ENCODE peak calls at places on chromosomes 7 and 10, in seven cellular contexts. F, Y, J, H, W, D and C are unnamed samples.

GRCh38 chr7:50499092-50499491 is 48.9 kb upstream of the FIGNL1 start:
- DNase-seq in F (no peak), Y (no peak), J (no peak), H (no peak), W (no peak), D (no peak), C (no peak)

GRCh38 chr7:118449797-118450196 is 225.3 kb downstream of the ANKRD7 start:
- DNase-seq in F (no peak), Y (no peak), J (no peak), H (no peak), W (no peak), D (no peak), C (no peak)

GRCh38 chr7:29563590-29564454 is at the start of gene PRR15:
- DNase-seq in F (no peak), Y (peak), J (peak), H (no peak), W (peak), D (peak), C (peak)

GRCh38 chr7:124688991-124689390 is 76.6 kb downstream of the GPR37 start:
- DNase-seq in F (no peak), Y (no peak), J (no peak), H (no peak), W (no peak), D (no peak), C (no peak)

GRCh38 chr7:35723011-35723410 is 28.1 kb upstream of the HERPUD2 start:
- DNase-seq in F (no peak), Y (no peak), J (no peak), H (no peak), W (no peak), D (no peak), C (no peak)

GRCh38 chr10:21637795-21638194 is 103.8 kb downstream of the MLLT10 start:
- DNase-seq in F (no peak), Y (no peak), J (no peak), H (no peak), W (no peak), D (no peak), C (no peak)

GRCh38 chr7:48904975-48905374 is 19.4 kb upstream of the CDC14C start:
- DNase-seq in F (no peak), Y (no peak), J (peak), H (no peak), W (no peak), D (no peak), C (no peak)

GRCh38 chr7:128104109-128104742 is 73.0 kb upstream of the LRRC4 start:
- DNase-seq in F (no peak), Y (no peak), J (no peak), H (no peak), W (no peak), D (peak), C (no peak)

GRCh38 chr7:118573065-118573464 is 348.6 kb downstream of the ANKRD7 start:
- DNase-seq in F (no peak), Y (no peak), J (no peak), H (no peak), W (no peak), D (peak), C (peak)

GRCh38 chr10:9198611-9199010 is 1144.1 kb downstream of the GATA3 start:
- DNase-seq in F (no peak), Y (no peak), J (no peak), H (no peak), W (no peak), D (no peak), C (no peak)

GRCh38 chr10:95183451-95184230 is 10.4 kb upstream of the ACSM6 start:
- DNase-seq in F (peak), Y (peak), J (no peak), H (peak), W (peak), D (peak), C (peak)

GRCh38 chr10:73965890-73966768 is 31.8 kb upstream of the VCL start:
- DNase-seq in F (no peak), Y (peak), J (peak), H (no peak), W (peak), D (no peak), C (peak)

GRCh38 chr10:93072225-93072712 is 1.4 kb upstream of the CYP26A1 start:
- DNase-seq in F (no peak), Y (no peak), J (no peak), H (no peak), W (no peak), D (no peak), C (peak)

GRCh38 chr10:61606971-61607907 is 55.5 kb upstream of the CABCOCO1 start:
- DNase-seq in F (no peak), Y (no peak), J (peak), H (peak), W (peak), D (no peak), C (peak)

GRCh38 chr10:6020806-6021205 is 41.4 kb downstream of the IL2RA start:
- DNase-seq in F (no peak), Y (no peak), J (no peak), H (no peak), W (no peak), D (no peak), C (no peak)

GRCh38 chr10:97412891-97413304 is 11.8 kb upstream of the RRP12 start:
- DNase-seq in F (no peak), Y (no peak), J (peak), H (no peak), W (peak), D (no peak), C (peak)

GRCh38 chr7:84686373-84686772 is 491.8 kb upstream of the SEMA3A start:
- DNase-seq in F (no peak), Y (no peak), J (no peak), H (no peak), W (no peak), D (no peak), C (no peak)

GRCh38 chr7:6260291-6261183 is 11.9 kb downstream of the CYTH3 start:
- DNase-seq in F (no peak), Y (peak), J (no peak), H (no peak), W (no peak), D (no peak), C (no peak)

GRCh38 chr10:97682042-97682441 is 5.0 kb downstream of the AVPI1 start:
- DNase-seq in F (no peak), Y (no peak), J (peak), H (no peak), W (no peak), D (no peak), C (peak)

GRCh38 chr7:63073286-63073685 is 925.4 kb upstream of the ZNF722 start:
- DNase-seq in F (no peak), Y (no peak), J (no peak), H (no peak), W (no peak), D (no peak), C (no peak)

GRCh38 chr7:4037308-4037707 is 644.8 kb upstream of the FOXK1 start:
- DNase-seq in F (no peak), Y (no peak), J (no peak), H (no peak), W (no peak), D (no peak), C (no peak)

GRCh38 chr10:133128126-133129081 is 31.6 kb upstream of the KNDC1 start:
- DNase-seq in F (no peak), Y (peak), J (no peak), H (no peak), W (no peak), D (no peak), C (no peak)

GRCh38 chr7:44814956-44815355 is 18.5 kb downstream of the PPIA start:
- DNase-seq in F (no peak), Y (no peak), J (no peak), H (peak), W (no peak), D (no peak), C (no peak)

GRCh38 chr10:4701016-4701415 is 125.0 kb upstream of the AKR1E2 start:
- DNase-seq in F (no peak), Y (no peak), J (no peak), H (no peak), W (no peak), D (no peak), C (no peak)

GRCh38 chr7:157754416-157754790 is 417.6 kb downstream of the DNAJB6 start:
- DNase-seq in F (no peak), Y (no peak), J (no peak), H (no peak), W (no peak), D (no peak), C (no peak)

GRCh38 chr10:116287906-116288501 is 15.0 kb upstream of the GFRA1 start:
- DNase-seq in F (no peak), Y (no peak), J (peak), H (peak), W (peak), D (peak), C (no peak)

GRCh38 chr10:103668351-103669242 is 175.1 kb downstream of the NEURL1 start:
- DNase-seq in F (no peak), Y (no peak), J (no peak), H (peak), W (no peak), D (no peak), C (no peak)

GRCh38 chr7:47087866-47088265 is 494.0 kb downstream of the TNS3 start:
- DNase-seq in F (no peak), Y (no peak), J (no peak), H (no peak), W (no peak), D (no peak), C (no peak)

GRCh38 chr7:14092376-14092775 is 102.9 kb upstream of the ETV1 start:
- DNase-seq in F (no peak), Y (no peak), J (no peak), H (no peak), W (no peak), D (no peak), C (no peak)

GRCh38 chr10:61503051-61503450 is 49.9 kb upstream of the TMEM26 start:
- DNase-seq in F (no peak), Y (no peak), J (no peak), H (no peak), W (no peak), D (no peak), C (no peak)

GRCh38 chr7:85322252-85322651 is 135.4 kb upstream of the SEMA3D start:
- DNase-seq in F (no peak), Y (no peak), J (no peak), H (no peak), W (no peak), D (no peak), C (no peak)

GRCh38 chr7:69091476-69091875 is 506.8 kb upstream of the AUTS2 start:
- DNase-seq in F (no peak), Y (no peak), J (no peak), H (no peak), W (no peak), D (no peak), C (no peak)

GRCh38 chr7:35482231-35482630 is 212.7 kb downstream of the HERPUD2 start:
- DNase-seq in F (no peak), Y (no peak), J (no peak), H (no peak), W (no peak), D (no peak), C (no peak)

DNA sequence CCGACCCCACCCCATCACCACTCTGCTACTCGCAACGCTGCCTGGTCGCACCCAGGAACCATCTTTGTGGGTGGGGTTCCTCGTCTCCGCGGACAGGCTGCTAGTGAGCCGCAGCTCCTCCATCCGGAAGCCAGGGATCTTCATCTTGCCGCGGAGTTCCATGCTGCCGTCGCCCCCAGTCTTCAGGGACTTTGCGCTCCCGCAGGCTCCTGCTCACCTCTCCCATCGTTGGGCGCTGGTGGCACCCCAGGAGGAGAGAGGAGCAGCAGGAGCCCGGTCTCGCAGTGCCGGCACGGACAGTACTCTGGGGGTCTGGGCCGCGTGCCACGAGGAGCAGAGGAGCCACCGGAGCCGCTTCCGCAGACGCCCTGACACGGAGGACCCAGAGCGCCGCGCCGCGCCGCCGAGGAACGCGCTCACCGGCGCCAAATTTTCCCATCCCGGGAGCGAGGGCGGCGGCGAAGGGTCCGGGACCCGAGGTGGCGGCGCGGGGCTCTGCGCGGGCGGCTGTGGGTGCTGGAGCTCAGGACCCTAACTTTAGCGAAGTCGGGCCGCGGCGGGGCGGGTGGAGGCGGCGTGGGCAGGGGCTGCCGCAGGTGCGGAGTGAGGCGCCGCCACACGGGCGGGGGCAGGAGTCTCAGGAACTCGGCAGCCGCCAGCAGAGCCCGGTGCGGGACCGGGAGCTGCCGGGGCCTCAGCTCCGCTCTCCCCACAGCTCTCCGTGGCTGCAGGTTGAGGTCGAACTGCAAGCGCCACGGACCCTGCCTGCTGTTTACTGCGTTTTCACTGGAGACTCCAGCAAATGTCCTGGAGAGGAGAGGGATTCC is 750.2 kb upstream of the SORCS1 start:
- DNase-seq in F (no peak), Y (peak), J (no peak), H (no peak), W (no peak), D (peak), C (no peak)
- TF ChIP-seq JUND in F (no peak), Y (no peak), J (no peak), H (no peak), W (no peak), D (no peak), C (no peak)

DNA sequence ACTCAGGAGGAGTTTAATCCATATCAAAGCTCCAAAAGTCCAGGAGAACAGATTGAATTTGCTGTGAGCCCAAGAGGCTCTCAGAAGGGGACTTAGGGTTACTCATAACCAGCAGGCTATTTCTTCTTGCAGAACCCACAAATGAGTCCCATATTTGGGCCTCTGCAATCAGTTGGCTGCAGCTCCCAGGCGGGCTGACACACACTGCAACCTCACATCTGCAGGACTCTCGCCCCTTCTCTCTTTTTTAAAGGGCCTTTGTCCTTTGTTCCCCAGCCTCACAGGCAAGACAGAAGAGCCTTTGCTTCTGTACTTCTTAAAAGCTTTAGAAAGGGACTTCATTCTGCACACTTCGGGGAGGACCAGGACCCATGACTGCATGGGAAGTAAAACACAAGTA is 26.7 kb downstream of the CREB3L2 start:
- DNase-seq in F (no peak), Y (no peak), J (no peak), H (peak), W (no peak), D (no peak), C (no peak)
- TF ChIP-seq JUND in F (no peak), Y (no peak), J (no peak), H (no peak), W (no peak), D (no peak), C (no peak)

GRCh38 chr7:25624001-25624400 is 395.7 kb upstream of the NPVF start:
- DNase-seq in F (no peak), Y (no peak), J (no peak), H (no peak), W (no peak), D (no peak), C (no peak)
- TF ChIP-seq JUND in F (no peak), Y (no peak), J (no peak), H (no peak), W (no peak), D (no peak), C (no peak)

GRCh38 chr10:79180619-79181221 is 112.0 kb downstream of the ZMIZ1 start:
- DNase-seq in F (no peak), Y (no peak), J (no peak), H (peak), W (no peak), D (no peak), C (no peak)
- TF ChIP-seq JUND in F (no peak), Y (no peak), J (no peak), H (peak), W (no peak), D (no peak), C (no peak)

DNA sequence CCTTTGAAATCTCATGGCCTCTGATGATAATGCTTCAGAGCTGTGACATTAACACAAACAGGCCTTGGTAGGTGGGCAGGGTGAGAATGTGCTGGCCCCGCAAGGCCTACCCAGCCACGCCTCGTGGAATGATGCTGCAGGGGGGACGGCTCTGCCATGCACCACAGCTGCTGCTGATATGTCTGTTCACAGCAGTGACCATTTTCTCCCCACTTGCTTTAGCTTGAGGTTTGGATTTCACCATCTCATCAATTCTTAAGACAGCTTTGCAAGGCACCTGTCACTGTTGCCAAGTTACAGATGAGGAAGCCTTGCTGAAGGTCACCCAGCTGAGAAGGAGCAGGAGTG is 128.3 kb downstream of the PTPN20 start:
- DNase-seq in F (no peak), Y (no peak), J (no peak), H (no peak), W (no peak), D (no peak), C (no peak)
- TF ChIP-seq JUND in F (no peak), Y (no peak), J (no peak), H (no peak), W (no peak), D (no peak), C (no peak)

DNA sequence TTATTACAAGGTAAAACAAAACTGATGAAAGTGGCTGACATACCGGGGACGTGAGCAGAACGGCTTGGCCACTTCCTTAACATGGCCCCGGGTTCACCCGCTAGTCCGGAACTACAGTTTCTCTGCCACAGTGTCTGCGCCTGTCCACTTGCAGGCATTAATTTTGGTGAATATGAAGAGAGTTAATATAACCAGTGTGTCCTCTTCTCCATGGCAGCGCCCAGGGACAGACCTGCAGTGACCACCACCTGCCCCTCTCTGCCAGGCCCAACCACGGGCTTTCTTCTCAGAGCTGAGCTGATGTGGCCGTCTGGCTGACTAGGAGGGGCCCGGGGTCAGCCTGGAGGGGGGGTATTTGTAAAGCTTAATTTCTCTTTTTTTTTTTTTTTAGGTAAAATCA is 1.1 kb upstream of the NDUFB2 start:
- DNase-seq in F (no peak), Y (peak), J (no peak), H (no peak), W (no peak), D (no peak), C (no peak)
- TF ChIP-seq JUND in F (no peak), Y (no peak), J (no peak), H (no peak), W (no peak), D (no peak), C (no peak)

DNA sequence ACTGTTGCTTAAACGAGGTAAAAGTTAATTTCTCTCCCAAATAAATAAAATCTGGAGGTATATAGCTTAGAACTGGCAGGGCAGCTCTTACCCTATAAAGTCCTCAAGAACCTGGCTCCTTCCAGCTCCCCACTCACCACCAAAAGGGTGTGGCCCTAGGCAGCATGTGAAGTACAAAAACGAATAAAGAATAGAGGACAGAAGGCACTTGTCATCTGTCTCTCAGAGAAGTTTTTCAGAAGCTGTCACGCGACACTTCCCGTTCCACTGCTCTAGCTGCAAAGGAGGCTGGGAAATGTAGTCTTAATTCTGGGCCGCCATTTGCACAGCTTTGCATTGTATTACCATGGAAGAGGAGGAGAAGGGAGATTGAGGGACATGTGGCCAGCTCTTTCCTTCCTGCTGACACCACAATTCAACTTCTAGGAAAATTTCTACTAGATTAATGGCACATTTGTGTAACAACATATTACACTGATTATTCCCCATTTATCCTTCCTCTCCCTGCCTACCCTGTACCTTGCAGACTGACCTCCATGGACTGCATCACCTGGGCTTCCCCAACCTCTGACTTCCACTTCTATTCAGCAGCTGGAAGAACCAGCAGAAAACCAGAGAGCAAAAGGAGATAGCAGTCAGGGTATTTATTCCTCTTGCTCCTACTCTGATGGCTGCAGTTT is 62.2 kb downstream of the CCDC71L start:
- DNase-seq in F (peak), Y (peak), J (peak), H (peak), W (peak), D (peak), C (peak)
- TF ChIP-seq JUND in F (no peak), Y (no peak), J (no peak), H (peak), W (no peak), D (no peak), C (no peak)

GRCh38 chr10:35340975-35341374 is 4.7 kb downstream of the CCNY start:
- DNase-seq in F (no peak), Y (no peak), J (no peak), H (peak), W (no peak), D (no peak), C (no peak)
- TF ChIP-seq JUND in F (no peak), Y (no peak), J (no peak), H (no peak), W (no peak), D (no peak), C (no peak)

GRCh38 chr10:72694476-72695369 is 2.8 kb downstream of the MCU start:
- DNase-seq in F (no peak), Y (no peak), J (peak), H (peak), W (no peak), D (peak), C (peak)

GRCh38 chr10:72693599-72693915 is 1.6 kb downstream of the MCU start:
- DNase-seq in F (no peak), Y (no peak), J (no peak), H (no peak), W (no peak), D (no peak), C (no peak)

GRCh38 chr10:72697711-72698110 is 5.8 kb downstream of the MCU start:
- DNase-seq in F (no peak), Y (no peak), J (no peak), H (no peak), W (no peak), D (no peak), C (no peak)

GRCh38 chr10:72692897-72693598 is 1.1 kb downstream of the MCU start:
- DNase-seq in F (no peak), Y (peak), J (no peak), H (peak), W (no peak), D (no peak), C (no peak)

DNA sequence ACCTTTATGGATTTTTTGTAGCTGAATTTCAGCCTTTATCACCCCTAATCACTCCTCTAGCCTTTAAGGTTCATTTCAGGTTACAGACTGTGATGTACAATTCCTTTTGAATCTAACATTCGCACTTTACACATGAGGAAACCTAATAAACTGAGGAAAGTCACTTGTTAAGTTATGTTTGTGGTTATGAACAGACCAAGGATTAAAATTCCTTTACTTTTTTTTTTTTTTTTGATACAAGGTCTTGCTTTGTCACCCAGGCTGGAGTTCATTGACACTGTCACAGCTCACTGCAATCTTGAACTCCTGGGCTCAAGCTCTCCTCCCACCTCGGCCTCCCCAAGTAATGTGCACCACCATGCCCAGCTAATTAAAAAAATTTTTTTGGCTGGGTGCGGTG is 3.6 kb downstream of the MCU start:
- DNase-seq in F (no peak), Y (no peak), J (no peak), H (no peak), W (no peak), D (no peak), C (no peak)
- TF ChIP-seq JUND in F (no peak), Y (no peak), J (no peak), H (no peak), W (no peak), D (no peak), C (no peak)